ENCODE peak calls at places on chromosomes 7 and 10, in four cellular contexts. A, H, E and D are unnamed samples.

GRCh38 chr7:99455874-99456273 is 10.1 kb downstream of the ATP5MF start:
- DNase-seq in A (no peak), H (no peak), E (no peak), D (no peak)

GRCh38 chr7:98565114-98565513 is 52.0 kb upstream of the NPTX2 start:
- DNase-seq in H (no peak), E (no peak), A (no peak), D (no peak)

GRCh38 chr7:26653966-26654365 is 210.4 kb downstream of the SKAP2 start:
- DNase-seq in E (no peak), H (peak), A (no peak), D (no peak)

GRCh38 chr7:41979834-41980307 is 257.1 kb downstream of the GLI3 start:
- DNase-seq in E (no peak), H (no peak), A (no peak), D (no peak)

GRCh38 chr7:66921918-66922486 is 977 bp downstream of the TMEM248 start:
- DNase-seq in E (peak), H (peak), A (no peak), D (no peak)

GRCh38 chr7:31814187-31814586 is 127.2 kb downstream of the PPP1R17 start:
- DNase-seq in A (no peak), E (no peak), H (no peak), D (no peak)

GRCh38 chr10:84706875-84707274 is 378.5 kb downstream of the CCSER2 start:
- DNase-seq in E (no peak), A (no peak), H (no peak), D (peak)

GRCh38 chr7:118153551-118154177 is 30.3 kb upstream of the LSM8 start:
- DNase-seq in A (peak), E (peak), H (peak), D (peak)

GRCh38 chr10:104337527-104337984 is 709 bp downstream of the ITPRIP start:
- DNase-seq in E (peak), H (no peak), A (no peak), D (no peak)

GRCh38 chr7:68776326-68776725 is 821.9 kb upstream of the AUTS2 start:
- DNase-seq in E (no peak), H (no peak), A (no peak), D (no peak)

GRCh38 chr7:151426486-151426905 is 13.4 kb downstream of the CRYGN start:
- DNase-seq in A (no peak), H (peak), E (peak), D (no peak)

GRCh38 chr10:96991313-96991841 is 159.3 kb downstream of the LCOR start:
- DNase-seq in H (no peak), A (no peak), E (no peak), D (no peak)

GRCh38 chr7:78734626-78735025 is 718.8 kb downstream of the MAGI2 start:
- DNase-seq in H (no peak), E (no peak), A (no peak), D (peak)

GRCh38 chr10:31030216-31030615 is 1.4 kb downstream of the ZNF438 start:
- DNase-seq in H (no peak), A (no peak), E (no peak), D (no peak)

GRCh38 chr10:111856631-111857030 is 326.9 kb downstream of the GPAM start:
- DNase-seq in H (no peak), A (no peak), E (no peak), D (no peak)